ENCODE peak calls at places on chromosomes 3 and 15, in four cellular contexts. One of them, this sample, is unnamed.

GRCh38 chr3:70603103-70603502 is 290.7 kb upstream of the MDFIC2 start:
- DNase-seq in A549: no peak
- DNase-seq in GM12878: no peak
- DNase-seq in HepG2: no peak
- DNase-seq in this sample: no peak

GRCh38 chr15:35540031-35540430 is 5.9 kb downstream of the DPH6 start:
- DNase-seq in A549: no peak
- DNase-seq in GM12878: no peak
- DNase-seq in HepG2: no peak
- DNase-seq in this sample: no peak

GRCh38 chr3:127735767-127736693 is 63.3 kb downstream of the ABTB1 start:
- DNase-seq in A549: peak; percentile 24
- DNase-seq in GM12878: peak; percentile 85
- DNase-seq in HepG2: no peak
- DNase-seq in this sample: no peak

GRCh38 chr3:86995537-86995936 is 4.6 kb upstream of the VGLL3 start:
- DNase-seq in A549: peak; percentile 76
- DNase-seq in GM12878: no peak
- DNase-seq in HepG2: no peak
- DNase-seq in this sample: peak; percentile 4

GRCh38 chr3:67529337-67529736 is 125.1 kb downstream of the SUCLG2 start:
- DNase-seq in A549: peak; percentile 15
- DNase-seq in GM12878: no peak
- DNase-seq in HepG2: peak; percentile 8
- DNase-seq in this sample: no peak

GRCh38 chr15:70488002-70488605 is 275.3 kb downstream of the UACA start:
- DNase-seq in A549: peak; percentile 80
- DNase-seq in GM12878: no peak
- DNase-seq in HepG2: peak; percentile 29
- DNase-seq in this sample: peak; percentile 76

GRCh38 chr3:132788299-132788698 is 66.1 kb upstream of the NPHP3 start:
- DNase-seq in A549: no peak
- DNase-seq in GM12878: no peak
- DNase-seq in HepG2: no peak
- DNase-seq in this sample: no peak

GRCh38 chr3:147377412-147378185 is 28.7 kb downstream of the ZIC4 start:
- DNase-seq in A549: no peak
- DNase-seq in GM12878: no peak
- DNase-seq in HepG2: no peak
- DNase-seq in this sample: no peak

GRCh38 chr3:197792019-197792647 is 1.1 kb downstream of the LRCH3 start:
- DNase-seq in A549: no peak
- DNase-seq in GM12878: no peak
- DNase-seq in HepG2: no peak
- DNase-seq in this sample: no peak

GRCh38 chr3:16294854-16295253 is 29.8 kb downstream of the OXNAD1 start:
- DNase-seq in A549: no peak
- DNase-seq in GM12878: no peak
- DNase-seq in HepG2: no peak
- DNase-seq in this sample: no peak

GRCh38 chr3:114741066-114741465 is 406.0 kb downstream of the ZBTB20 start:
- DNase-seq in A549: no peak
- DNase-seq in GM12878: no peak
- DNase-seq in HepG2: no peak
- DNase-seq in this sample: no peak

GRCh38 chr3:47012342-47013230 is 33.1 kb downstream of the NBEAL2 start:
- DNase-seq in A549: no peak
- DNase-seq in GM12878: no peak
- DNase-seq in HepG2: no peak
- DNase-seq in this sample: no peak

GRCh38 chr3:45995370-45996192 is at the start of gene FYCO1:
- DNase-seq in A549: peak; percentile 84
- DNase-seq in GM12878: peak; percentile 59
- DNase-seq in HepG2: peak; percentile 78
- DNase-seq in this sample: peak; percentile 97

GRCh38 chr15:43484455-43484854 is 8.5 kb downstream of the TP53BP1 start:
- DNase-seq in A549: no peak
- DNase-seq in GM12878: no peak
- DNase-seq in HepG2: no peak
- DNase-seq in this sample: no peak

GRCh38 chr3:4218426-4219226 is 84.5 kb upstream of the SETMAR start:
- DNase-seq in A549: no peak
- DNase-seq in GM12878: no peak
- DNase-seq in HepG2: peak; percentile 2
- DNase-seq in this sample: no peak

GRCh38 chr15:32918481-32919026 is 200.8 kb downstream of the GREM1 start:
- DNase-seq in A549: no peak
- DNase-seq in GM12878: no peak
- DNase-seq in HepG2: no peak
- DNase-seq in this sample: no peak

GRCh38 chr15:88701561-88702095 is 62.8 kb downstream of the ISG20 start:
- DNase-seq in A549: peak; percentile 46
- DNase-seq in GM12878: no peak
- DNase-seq in HepG2: peak; percentile 39
- DNase-seq in this sample: peak; percentile 43

GRCh38 chr3:140091143-140091542 is 156.2 kb downstream of the CLSTN2 start:
- DNase-seq in A549: no peak
- DNase-seq in GM12878: no peak
- DNase-seq in HepG2: no peak
- DNase-seq in this sample: no peak

GRCh38 chr3:58989173-58989572 is 60.7 kb downstream of the CFAP20DC start:
- DNase-seq in A549: no peak
- DNase-seq in GM12878: no peak
- DNase-seq in HepG2: no peak
- DNase-seq in this sample: no peak

GRCh38 chr15:70242962-70243685 is 145.4 kb upstream of the TLE3 start:
- DNase-seq in A549: no peak
- DNase-seq in GM12878: no peak
- DNase-seq in HepG2: no peak
- DNase-seq in this sample: no peak

GRCh38 chr3:31738423-31738822 is 205.7 kb downstream of the STT3B start:
- DNase-seq in A549: no peak
- DNase-seq in GM12878: no peak
- DNase-seq in HepG2: no peak
- DNase-seq in this sample: no peak

GRCh38 chr3:51696954-51697353 is 9.9 kb upstream of the GRM2 start:
- DNase-seq in A549: no peak
- DNase-seq in GM12878: no peak
- DNase-seq in HepG2: no peak
- DNase-seq in this sample: no peak
- TF ChIP-seq CHD4 in A549: no peak
- TF ChIP-seq CHD4 in GM12878: no peak
- TF ChIP-seq CHD4 in HepG2: no peak
- TF ChIP-seq CHD4 in this sample: no peak

GRCh38 chr3:23778451-23778850 is 27.3 kb upstream of the UBE2E1 start:
- DNase-seq in A549: no peak
- DNase-seq in GM12878: no peak
- DNase-seq in HepG2: no peak
- DNase-seq in this sample: no peak
- TF ChIP-seq CHD4 in A549: no peak
- TF ChIP-seq CHD4 in GM12878: no peak
- TF ChIP-seq CHD4 in HepG2: no peak
- TF ChIP-seq CHD4 in this sample: no peak

GRCh38 chr3:38573606-38574005 is 75.9 kb downstream of the SCN5A start:
- DNase-seq in A549: no peak
- DNase-seq in GM12878: no peak
- DNase-seq in HepG2: no peak
- DNase-seq in this sample: no peak
- TF ChIP-seq CHD4 in A549: no peak
- TF ChIP-seq CHD4 in GM12878: no peak
- TF ChIP-seq CHD4 in HepG2: no peak
- TF ChIP-seq CHD4 in this sample: no peak

GRCh38 chr3:64717411-64717810 is 29.6 kb upstream of the ADAMTS9 start:
- DNase-seq in A549: no peak
- DNase-seq in GM12878: no peak
- DNase-seq in HepG2: no peak
- DNase-seq in this sample: no peak

GRCh38 chr3:64717872-64718613 is 30.2 kb upstream of the ADAMTS9 start:
- DNase-seq in A549: no peak
- DNase-seq in GM12878: no peak
- DNase-seq in HepG2: no peak
- DNase-seq in this sample: peak; percentile 6

GRCh38 chr3:64715211-64715982 is 27.6 kb upstream of the ADAMTS9 start:
- DNase-seq in A549: no peak
- DNase-seq in GM12878: no peak
- DNase-seq in HepG2: no peak
- DNase-seq in this sample: no peak

DNA sequence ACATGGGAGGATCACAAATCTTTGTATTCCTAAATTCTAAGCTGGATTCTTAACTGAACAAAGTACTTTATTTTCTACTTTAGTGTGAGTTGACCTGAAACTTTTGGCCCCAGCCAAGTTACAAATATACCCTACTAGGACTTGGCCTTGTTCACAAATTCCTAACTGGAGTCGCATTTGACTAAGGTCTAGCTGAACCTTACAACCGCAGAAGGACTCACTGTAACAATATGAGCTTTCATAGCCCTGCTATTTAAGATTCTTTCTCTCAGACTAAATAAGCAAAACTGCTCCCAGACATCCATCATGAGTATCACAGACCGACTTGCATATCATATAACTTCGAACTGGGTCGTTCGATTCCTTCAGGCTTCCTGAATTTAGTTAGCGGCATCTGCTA is 28.3 kb upstream of the ADAMTS9 start:
- DNase-seq in A549: no peak
- DNase-seq in GM12878: no peak
- DNase-seq in HepG2: no peak
- DNase-seq in this sample: no peak
- TF ChIP-seq CHD4 in A549: no peak
- TF ChIP-seq CHD4 in GM12878: no peak
- TF ChIP-seq CHD4 in HepG2: no peak
- TF ChIP-seq CHD4 in this sample: no peak

GRCh38 chr3:53234841-53235232 is 21.0 kb downstream of the TKT start:
- DNase-seq in A549: no peak
- DNase-seq in GM12878: no peak
- DNase-seq in HepG2: no peak
- DNase-seq in this sample: no peak

GRCh38 chr3:53235545-53235944 is 20.3 kb downstream of the TKT start:
- DNase-seq in A549: no peak
- DNase-seq in GM12878: no peak
- DNase-seq in HepG2: no peak
- DNase-seq in this sample: no peak

GRCh38 chr3:53238051-53238850 is 17.6 kb downstream of the TKT start:
- DNase-seq in A549: peak; percentile 97
- DNase-seq in GM12878: no peak
- DNase-seq in HepG2: peak; percentile 80
- DNase-seq in this sample: no peak

GRCh38 chr3:53234130-53234840 is 21.5 kb downstream of the TKT start:
- DNase-seq in A549: no peak
- DNase-seq in GM12878: no peak
- DNase-seq in HepG2: no peak
- DNase-seq in this sample: no peak

GRCh38 chr3:53236112-53236841 is 19.5 kb downstream of the TKT start:
- DNase-seq in A549: peak; percentile 84
- DNase-seq in GM12878: no peak
- DNase-seq in HepG2: peak; percentile 52
- DNase-seq in this sample: peak; percentile 76
- TF ChIP-seq CHD4 in A549: no peak
- TF ChIP-seq CHD4 in GM12878: no peak
- TF ChIP-seq CHD4 in HepG2: no peak
- TF ChIP-seq CHD4 in this sample: no peak

GRCh38 chr15:44654858-44655257 is 8.6 kb downstream of the SPG11 start:
- DNase-seq in A549: no peak
- DNase-seq in GM12878: no peak
- DNase-seq in HepG2: no peak
- DNase-seq in this sample: no peak
- TF ChIP-seq CHD4 in A549: no peak
- TF ChIP-seq CHD4 in GM12878: no peak
- TF ChIP-seq CHD4 in HepG2: no peak
- TF ChIP-seq CHD4 in this sample: no peak

DNA sequence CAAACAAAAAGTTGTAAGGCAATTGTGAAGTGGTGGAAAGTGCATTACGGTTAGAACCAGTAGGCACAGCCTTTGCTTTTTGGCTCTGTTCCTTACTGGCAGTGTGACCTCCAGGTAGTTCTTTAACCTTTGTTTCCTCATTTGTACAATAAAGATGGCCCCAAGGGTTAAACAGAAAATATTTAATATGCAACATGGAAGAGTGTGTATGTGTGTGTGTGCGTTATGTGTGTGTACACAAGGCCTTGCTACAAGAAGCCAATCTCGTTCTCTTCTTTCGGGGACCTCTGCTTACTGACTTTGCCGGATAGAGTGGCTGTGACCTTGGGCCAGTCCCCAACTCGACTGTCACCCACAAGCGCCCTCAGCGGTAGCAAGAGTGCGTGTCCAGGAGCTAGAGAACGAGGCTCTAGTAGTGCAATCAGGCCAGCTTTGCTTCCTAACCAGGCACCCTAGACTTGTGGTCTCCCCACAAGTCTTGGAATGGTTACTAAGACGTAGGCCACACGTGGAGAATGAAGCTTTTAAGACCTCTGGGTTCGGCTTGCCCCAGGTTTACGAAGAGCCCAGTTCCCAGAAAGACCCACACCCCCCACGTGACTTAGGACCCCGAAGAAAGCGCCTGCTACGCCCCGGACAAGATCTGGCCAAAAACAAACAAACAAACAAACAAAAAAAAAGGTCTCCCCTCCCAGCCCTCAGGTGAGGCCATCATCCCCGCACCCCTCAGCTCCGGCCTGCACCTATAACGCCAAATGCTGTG is 593 bp downstream of the CIAO2A start:
- DNase-seq in A549: peak; percentile 61
- DNase-seq in GM12878: no peak
- DNase-seq in HepG2: peak; percentile 72
- DNase-seq in this sample: peak; percentile 63
- TF ChIP-seq CHD4 in A549: no peak
- TF ChIP-seq CHD4 in GM12878: no peak
- TF ChIP-seq CHD4 in HepG2: no peak
- TF ChIP-seq CHD4 in this sample: no peak

GRCh38 chr15:96262097-96262496 is 68.4 kb upstream of the NR2F2 start:
- DNase-seq in A549: no peak
- DNase-seq in GM12878: no peak
- DNase-seq in HepG2: peak; percentile 43
- DNase-seq in this sample: no peak

GRCh38 chr15:96264351-96264798 is 66.1 kb upstream of the NR2F2 start:
- DNase-seq in A549: peak; percentile 16
- DNase-seq in GM12878: no peak
- DNase-seq in HepG2: peak; percentile 65
- DNase-seq in this sample: peak; percentile 49

GRCh38 chr15:96261575-96262034 is 68.9 kb upstream of the NR2F2 start:
- DNase-seq in A549: no peak
- DNase-seq in GM12878: peak; percentile 64
- DNase-seq in HepG2: peak; percentile 94
- DNase-seq in this sample: peak; percentile 16

GRCh38 chr15:96264801-96265515 is 65.5 kb upstream of the NR2F2 start:
- DNase-seq in A549: peak; percentile 64
- DNase-seq in GM12878: no peak
- DNase-seq in HepG2: peak; percentile 94
- DNase-seq in this sample: peak; percentile 59

GRCh38 chr15:96262497-96263268 is 67.8 kb upstream of the NR2F2 start:
- DNase-seq in A549: no peak
- DNase-seq in GM12878: no peak
- DNase-seq in HepG2: no peak
- DNase-seq in this sample: no peak
- TF ChIP-seq CHD4 in A549: no peak
- TF ChIP-seq CHD4 in GM12878: no peak
- TF ChIP-seq CHD4 in HepG2: no peak
- TF ChIP-seq CHD4 in this sample: no peak